ENCODE peak calls at places on chromosomes 4 and X, in six cellular contexts. One of them, this sample, is unnamed.

GRCh38 chrX:119121341-119121740 is 6.3 kb downstream of the KIAA1210 start:
- DNase-seq in GM12878: no peak
- DNase-seq in HCT116: no peak
- DNase-seq in H1: no peak
- DNase-seq in HepG2: no peak
- DNase-seq in fibroblast of lung: peak
- DNase-seq in this sample: no peak

GRCh38 chr4:22339491-22339890 is 176.4 kb downstream of the ADGRA3 start:
- DNase-seq in HCT116: no peak
- DNase-seq in fibroblast of lung: no peak
- DNase-seq in GM12878: no peak
- DNase-seq in H1: no peak
- DNase-seq in HepG2: no peak
- DNase-seq in this sample: no peak

GRCh38 chr4:128347175-128347868 is 59.7 kb upstream of the PGRMC2 start:
- DNase-seq in H1: no peak
- DNase-seq in GM12878: no peak
- DNase-seq in HepG2: no peak
- DNase-seq in fibroblast of lung: peak
- DNase-seq in HCT116: no peak
- DNase-seq in this sample: no peak

GRCh38 chrX:9267415-9267814 is 197.4 kb upstream of the TBL1X start:
- DNase-seq in H1: no peak
- DNase-seq in GM12878: no peak
- DNase-seq in fibroblast of lung: no peak
- DNase-seq in HCT116: no peak
- DNase-seq in HepG2: peak
- DNase-seq in this sample: no peak

GRCh38 chr4:30912098-30912719 is 192.0 kb downstream of the PCDH7 start:
- DNase-seq in GM12878: no peak
- DNase-seq in HepG2: no peak
- DNase-seq in fibroblast of lung: peak
- DNase-seq in HCT116: no peak
- DNase-seq in H1: no peak
- DNase-seq in this sample: no peak

GRCh38 chrX:105651052-105651451 is 171.3 kb upstream of the NRK start:
- DNase-seq in HCT116: no peak
- DNase-seq in HepG2: no peak
- DNase-seq in H1: no peak
- DNase-seq in fibroblast of lung: no peak
- DNase-seq in GM12878: no peak
- DNase-seq in this sample: no peak

GRCh38 chr4:39255916-39256315 is 73.6 kb downstream of the WDR19 start:
- DNase-seq in HCT116: no peak
- DNase-seq in H1: no peak
- DNase-seq in HepG2: no peak
- DNase-seq in fibroblast of lung: peak
- DNase-seq in GM12878: no peak
- DNase-seq in this sample: no peak

GRCh38 chrX:11756354-11757318 is 1.4 kb upstream of the MSL3 start:
- DNase-seq in HCT116: no peak
- DNase-seq in fibroblast of lung: peak
- DNase-seq in HepG2: no peak
- DNase-seq in GM12878: no peak
- DNase-seq in H1: no peak
- DNase-seq in this sample: no peak

GRCh38 chr4:174136013-174136412 is 147.5 kb downstream of the FBXO8 start:
- DNase-seq in HepG2: no peak
- DNase-seq in fibroblast of lung: no peak
- DNase-seq in GM12878: no peak
- DNase-seq in HCT116: no peak
- DNase-seq in H1: no peak
- DNase-seq in this sample: no peak

GRCh38 chr4:118879409-118879808 is 9.2 kb upstream of the SYNPO2 start:
- DNase-seq in HepG2: peak
- DNase-seq in HCT116: no peak
- DNase-seq in GM12878: no peak
- DNase-seq in H1: no peak
- DNase-seq in fibroblast of lung: no peak
- DNase-seq in this sample: no peak

GRCh38 chrX:103932133-103932532 is 30.3 kb upstream of the TMSB15B start:
- DNase-seq in H1: no peak
- DNase-seq in HCT116: no peak
- DNase-seq in fibroblast of lung: no peak
- DNase-seq in HepG2: no peak
- DNase-seq in GM12878: no peak
- DNase-seq in this sample: no peak

GRCh38 chrX:88865634-88866033 is 118.6 kb downstream of the CPXCR1 start:
- DNase-seq in fibroblast of lung: no peak
- DNase-seq in HCT116: no peak
- DNase-seq in H1: no peak
- DNase-seq in HepG2: no peak
- DNase-seq in GM12878: no peak
- DNase-seq in this sample: no peak

GRCh38 chr4:68368566-68369473 is 18.9 kb upstream of the YTHDC1 start:
- DNase-seq in GM12878: no peak
- DNase-seq in H1: no peak
- DNase-seq in HCT116: no peak
- DNase-seq in HepG2: no peak
- DNase-seq in fibroblast of lung: peak
- DNase-seq in this sample: peak

GRCh38 chr4:61638600-61638999 is 438.5 kb downstream of the ADGRL3 start:
- DNase-seq in HepG2: no peak
- DNase-seq in H1: no peak
- DNase-seq in fibroblast of lung: peak
- DNase-seq in HCT116: no peak
- DNase-seq in GM12878: no peak
- DNase-seq in this sample: no peak

GRCh38 chrX:150546711-150547153 is 21.7 kb upstream of the MTM1 start:
- DNase-seq in HCT116: no peak
- DNase-seq in GM12878: no peak
- DNase-seq in H1: no peak
- DNase-seq in fibroblast of lung: no peak
- DNase-seq in HepG2: no peak
- DNase-seq in this sample: no peak

GRCh38 chrX:63761639-63762038 is 23.4 kb downstream of the ARHGEF9 start:
- DNase-seq in HCT116: no peak
- DNase-seq in H1: no peak
- DNase-seq in HepG2: no peak
- DNase-seq in GM12878: peak
- DNase-seq in fibroblast of lung: no peak
- DNase-seq in this sample: no peak

GRCh38 chr4:184359905-184360304 is 114.4 kb downstream of the IRF2 start:
- DNase-seq in HepG2: no peak
- DNase-seq in fibroblast of lung: no peak
- DNase-seq in HCT116: no peak
- DNase-seq in GM12878: no peak
- DNase-seq in H1: no peak
- DNase-seq in this sample: no peak

GRCh38 chrX:53332204-53332603 is 50.8 kb upstream of the IQSEC2 start:
- DNase-seq in H1: no peak
- DNase-seq in HCT116: no peak
- DNase-seq in fibroblast of lung: no peak
- DNase-seq in GM12878: no peak
- DNase-seq in HepG2: no peak
- DNase-seq in this sample: no peak

GRCh38 chr4:79241846-79242245 is 84.0 kb downstream of the NAA11 start:
- DNase-seq in HCT116: peak
- DNase-seq in GM12878: no peak
- DNase-seq in fibroblast of lung: peak
- DNase-seq in HepG2: no peak
- DNase-seq in H1: no peak
- DNase-seq in this sample: no peak
- H2AFZ ChIP-seq in HCT116: no peak
- H2AFZ ChIP-seq in GM12878: no peak
- H2AFZ ChIP-seq in fibroblast of lung: no peak
- H2AFZ ChIP-seq in HepG2: no peak
- H2AFZ ChIP-seq in H1: no peak
- H2AFZ ChIP-seq in this sample: no peak

GRCh38 chr4:113759696-113760093 is 1.8 kb downstream of the CAMK2D start:
- DNase-seq in GM12878: no peak
- DNase-seq in HCT116: no peak
- DNase-seq in H1: no peak
- DNase-seq in fibroblast of lung: peak
- DNase-seq in HepG2: no peak
- DNase-seq in this sample: no peak
- H3K9ac ChIP-seq in GM12878: peak
- H3K9ac ChIP-seq in HCT116: peak
- H3K9ac ChIP-seq in H1: no peak
- H3K9ac ChIP-seq in fibroblast of lung: peak
- H3K9ac ChIP-seq in HepG2: peak
- H3K9ac ChIP-seq in this sample: peak

GRCh38 chr4:175443547-175443946 is 368.5 kb downstream of the GPM6A start:
- DNase-seq in fibroblast of lung: no peak
- DNase-seq in GM12878: no peak
- DNase-seq in H1: no peak
- DNase-seq in HCT116: no peak
- DNase-seq in HepG2: no peak
- DNase-seq in this sample: no peak
- TF ChIP-seq CTCF in fibroblast of lung: peak
- TF ChIP-seq CTCF in GM12878: no peak
- TF ChIP-seq CTCF in H1: no peak
- TF ChIP-seq CTCF in HCT116: no peak
- TF ChIP-seq CTCF in HepG2: no peak
- TF ChIP-seq CTCF in this sample: no peak

DNA sequence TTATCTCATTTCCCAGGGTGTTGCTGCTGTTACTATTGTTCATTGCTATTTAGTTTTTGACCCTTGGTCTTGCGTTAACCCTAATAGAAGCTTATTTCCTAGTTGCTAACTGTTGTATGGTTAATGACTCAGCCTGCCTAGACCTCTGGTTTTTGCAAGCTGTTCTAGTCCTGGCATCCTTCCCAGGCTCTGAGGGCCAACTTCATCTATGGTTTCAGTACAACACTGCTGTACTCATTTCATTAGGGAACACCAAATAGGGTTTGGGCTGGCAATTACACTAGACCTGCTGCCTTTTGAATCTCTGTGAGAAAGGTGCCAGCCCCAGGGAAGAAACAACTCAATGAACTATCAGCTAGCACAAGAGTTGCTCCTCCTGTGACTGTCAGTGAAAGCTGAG is 59.6 kb downstream of the DCX start:
- DNase-seq in HCT116: no peak
- DNase-seq in HepG2: peak
- DNase-seq in H1: no peak
- DNase-seq in fibroblast of lung: peak
- DNase-seq in GM12878: no peak
- DNase-seq in this sample: no peak
- H2AFZ ChIP-seq in HCT116: no peak
- H2AFZ ChIP-seq in HepG2: no peak
- H2AFZ ChIP-seq in H1: no peak
- H2AFZ ChIP-seq in fibroblast of lung: no peak
- H2AFZ ChIP-seq in GM12878: no peak
- H2AFZ ChIP-seq in this sample: no peak

GRCh38 chr4:108315699-108316098 is 147.0 kb upstream of the LEF1 start:
- DNase-seq in GM12878: no peak
- DNase-seq in HepG2: no peak
- DNase-seq in H1: no peak
- DNase-seq in fibroblast of lung: no peak
- DNase-seq in HCT116: no peak
- DNase-seq in this sample: no peak
- H3K9ac ChIP-seq in GM12878: no peak
- H3K9ac ChIP-seq in HepG2: no peak
- H3K9ac ChIP-seq in H1: no peak
- H3K9ac ChIP-seq in fibroblast of lung: no peak
- H3K9ac ChIP-seq in HCT116: no peak
- H3K9ac ChIP-seq in this sample: no peak

GRCh38 chr4:7333024-7333780 is 101.5 kb downstream of the PSAPL1 start:
- DNase-seq in fibroblast of lung: no peak
- DNase-seq in HCT116: no peak
- DNase-seq in HepG2: no peak
- DNase-seq in GM12878: no peak
- DNase-seq in H1: no peak
- DNase-seq in this sample: no peak

GRCh38 chr4:7335363-7336066 is 99.2 kb downstream of the PSAPL1 start:
- DNase-seq in HCT116: peak
- DNase-seq in HepG2: peak
- DNase-seq in fibroblast of lung: no peak
- DNase-seq in GM12878: peak
- DNase-seq in H1: peak
- DNase-seq in this sample: no peak

GRCh38 chr4:7334521-7335275 is 100.0 kb downstream of the PSAPL1 start:
- DNase-seq in HepG2: no peak
- DNase-seq in fibroblast of lung: no peak
- DNase-seq in HCT116: no peak
- DNase-seq in H1: no peak
- DNase-seq in GM12878: no peak
- DNase-seq in this sample: no peak

GRCh38 chr4:7332216-7333023 is 102.3 kb downstream of the PSAPL1 start:
- DNase-seq in HepG2: no peak
- DNase-seq in HCT116: no peak
- DNase-seq in H1: no peak
- DNase-seq in GM12878: no peak
- DNase-seq in fibroblast of lung: peak
- DNase-seq in this sample: no peak

GRCh38 chr4:7333801-7334421 is 100.8 kb downstream of the PSAPL1 start:
- DNase-seq in H1: no peak
- DNase-seq in GM12878: no peak
- DNase-seq in HCT116: no peak
- DNase-seq in HepG2: no peak
- DNase-seq in fibroblast of lung: no peak
- DNase-seq in this sample: no peak
- TF ChIP-seq CTCF in H1: peak
- TF ChIP-seq CTCF in GM12878: no peak
- TF ChIP-seq CTCF in HCT116: no peak
- TF ChIP-seq CTCF in HepG2: peak
- TF ChIP-seq CTCF in fibroblast of lung: no peak
- TF ChIP-seq CTCF in this sample: no peak

DNA sequence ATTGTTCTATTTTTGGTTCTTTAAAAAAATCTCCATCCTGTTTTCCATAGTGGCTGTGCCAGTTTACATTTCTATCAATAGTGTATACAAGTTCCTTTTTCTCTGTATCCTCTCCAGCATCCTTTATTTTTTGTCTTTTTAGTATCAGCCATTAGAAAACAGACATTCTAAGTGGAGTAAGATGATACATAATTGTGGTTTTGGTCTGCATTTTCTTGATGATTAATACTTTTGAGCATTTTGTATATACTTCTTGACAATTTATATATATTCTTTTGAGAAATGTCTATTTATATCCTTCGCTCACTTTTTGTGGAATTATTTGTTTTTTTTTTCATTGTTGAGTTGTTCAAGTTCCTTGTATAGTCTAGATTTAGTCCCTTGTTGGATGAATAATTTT is 382.2 kb upstream of the SPOCK3 start:
- DNase-seq in H1: no peak
- DNase-seq in fibroblast of lung: peak
- DNase-seq in HCT116: no peak
- DNase-seq in GM12878: no peak
- DNase-seq in HepG2: no peak
- DNase-seq in this sample: no peak
- H2AFZ ChIP-seq in H1: no peak
- H2AFZ ChIP-seq in fibroblast of lung: no peak
- H2AFZ ChIP-seq in HCT116: no peak
- H2AFZ ChIP-seq in GM12878: no peak
- H2AFZ ChIP-seq in HepG2: no peak
- H2AFZ ChIP-seq in this sample: no peak

GRCh38 chr4:109009909-109010308 is 247.1 kb upstream of the ETNPPL start:
- DNase-seq in HepG2: no peak
- DNase-seq in H1: no peak
- DNase-seq in HCT116: no peak
- DNase-seq in fibroblast of lung: peak
- DNase-seq in GM12878: no peak
- DNase-seq in this sample: peak
- H3K9ac ChIP-seq in HepG2: no peak
- H3K9ac ChIP-seq in H1: no peak
- H3K9ac ChIP-seq in HCT116: no peak
- H3K9ac ChIP-seq in fibroblast of lung: no peak
- H3K9ac ChIP-seq in GM12878: no peak
- H3K9ac ChIP-seq in this sample: no peak

This sample was measured in keratinocyte.